ENCODE peak calls at places on chromosome 18, in nine cellular contexts. G, R, Z, E, L, J, Y, K and I are unnamed samples.

GRCh38 chr18:74478876-74479275 is 17.3 kb upstream of the CNDP2 start:
- DNase-seq in G (peak), R (no peak), Z (no peak), E (no peak), L (no peak), J (peak), Y (no peak), K (no peak), I (no peak)

GRCh38 chr18:48940854-48941531 is 9.8 kb downstream of the SMAD7 start:
- DNase-seq in G (no peak), R (no peak), Z (no peak), E (no peak), L (no peak), J (no peak), Y (no peak), K (peak), I (no peak)

GRCh38 chr18:37669991-37670534 is 104.5 kb upstream of the CELF4 start:
- DNase-seq in G (no peak), R (no peak), Z (no peak), E (peak), L (no peak), J (no peak), Y (no peak), K (no peak), I (peak)

GRCh38 chr18:48711651-48712486 is 173.0 kb downstream of the CTIF start:
- DNase-seq in G (peak), R (peak), Z (no peak), E (peak), L (no peak), J (peak), Y (no peak), K (peak), I (no peak)

GRCh38 chr18:9827856-9828793 is 57.6 kb upstream of the TXNDC2 start:
- DNase-seq in G (peak), R (no peak), Z (peak), E (peak), L (peak), J (peak), Y (peak), K (peak), I (no peak)

GRCh38 chr18:55522011-55522410 is 66.0 kb downstream of the TCF4 start:
- DNase-seq in G (peak), R (no peak), Z (no peak), E (peak), L (no peak), J (no peak), Y (no peak), K (no peak), I (no peak)

GRCh38 chr18:63888473-63889190 is 1.1 kb downstream of the SERPINB2 start:
- DNase-seq in G (peak), R (no peak), Z (no peak), E (no peak), L (no peak), J (peak), Y (no peak), K (no peak), I (no peak)

GRCh38 chr18:51425475-51425874 is 228.0 kb upstream of the MEX3C start:
- DNase-seq in G (no peak), R (no peak), Z (no peak), E (no peak), L (no peak), J (no peak), Y (no peak), K (no peak), I (no peak)

GRCh38 chr18:3056311-3056710 is 43.4 kb upstream of the LPIN2 start:
- DNase-seq in G (no peak), R (no peak), Z (no peak), E (no peak), L (no peak), J (no peak), Y (no peak), K (no peak), I (no peak)

GRCh38 chr18:58578835-58579560 is 49.9 kb downstream of the ALPK2 start:
- DNase-seq in G (peak), R (no peak), Z (peak), E (peak), L (no peak), J (peak), Y (no peak), K (no peak), I (no peak)

GRCh38 chr18:28288784-28289183 is 111.9 kb upstream of the CDH2 start:
- DNase-seq in G (no peak), R (no peak), Z (no peak), E (no peak), L (no peak), J (no peak), Y (no peak), K (no peak), I (no peak)

GRCh38 chr18:32469691-32470131 is 971 bp downstream of the GAREM1 start:
- DNase-seq in G (peak), R (peak), Z (peak), E (no peak), L (no peak), J (peak), Y (no peak), K (no peak), I (no peak)

GRCh38 chr18:35983818-35984217 is 11.3 kb downstream of the RMP24 start:
- DNase-seq in G (peak), R (no peak), Z (peak), E (no peak), L (no peak), J (peak), Y (no peak), K (no peak), I (no peak)

GRCh38 chr18:31587538-31587937 is 4.1 kb upstream of the TTR start:
- DNase-seq in G (no peak), R (no peak), Z (no peak), E (no peak), L (no peak), J (no peak), Y (no peak), K (no peak), I (no peak)

GRCh38 chr18:58570360-58571064 is 58.4 kb downstream of the ALPK2 start:
- DNase-seq in G (peak), R (no peak), Z (no peak), E (no peak), L (no peak), J (peak), Y (no peak), K (peak), I (no peak)

GRCh38 chr18:43634994-43635393 is 357.7 kb upstream of the SYT4 start:
- DNase-seq in G (no peak), R (no peak), Z (no peak), E (no peak), L (no peak), J (no peak), Y (no peak), K (no peak), I (no peak)

GRCh38 chr18:31232000-31232399 is 69.3 kb upstream of the DSC1 start:
- DNase-seq in G (no peak), R (no peak), Z (no peak), E (no peak), L (no peak), J (no peak), Y (no peak), K (no peak), I (no peak)

GRCh38 chr18:33052886-33053285 is 280.1 kb upstream of the KLHL14 start:
- DNase-seq in G (no peak), R (no peak), Z (no peak), E (no peak), L (no peak), J (peak), Y (no peak), K (no peak), I (no peak)

GRCh38 chr18:37408676-37409305 is 156.8 kb downstream of the CELF4 start:
- DNase-seq in G (no peak), R (no peak), Z (no peak), E (no peak), L (no peak), J (no peak), Y (no peak), K (peak), I (no peak)

GRCh38 chr18:69752737-69753380 is 194.8 kb downstream of the CD226 start:
- DNase-seq in G (no peak), R (no peak), Z (no peak), E (peak), L (no peak), J (no peak), Y (no peak), K (no peak), I (no peak)

GRCh38 chr18:46556590-46557206 is 100.3 kb downstream of the LOXHD1 start:
- DNase-seq in G (no peak), R (no peak), Z (no peak), E (no peak), L (no peak), J (no peak), Y (no peak), K (no peak), I (no peak)

GRCh38 chr18:22790545-22791415 is 142.3 kb upstream of the RBBP8 start:
- DNase-seq in G (no peak), R (no peak), Z (no peak), E (no peak), L (no peak), J (no peak), Y (no peak), K (no peak), I (no peak)

GRCh38 chr18:28163201-28163778 is 13.6 kb downstream of the CDH2 start:
- DNase-seq in G (peak), R (no peak), Z (peak), E (no peak), L (no peak), J (peak), Y (no peak), K (no peak), I (no peak)

GRCh38 chr18:58335223-58335622 is 291.2 kb downstream of the NEDD4L start:
- DNase-seq in G (no peak), R (peak), Z (no peak), E (no peak), L (no peak), J (no peak), Y (no peak), K (no peak), I (no peak)

GRCh38 chr18:25113081-25113480 is 238.9 kb downstream of the ZNF521 start:
- DNase-seq in G (no peak), R (no peak), Z (no peak), E (peak), L (no peak), J (no peak), Y (no peak), K (no peak), I (no peak)

GRCh38 chr18:54805571-54806334 is 22.5 kb upstream of the RAB27B start:
- DNase-seq in G (peak), R (no peak), Z (peak), E (no peak), L (no peak), J (peak), Y (no peak), K (no peak), I (no peak)

DNA sequence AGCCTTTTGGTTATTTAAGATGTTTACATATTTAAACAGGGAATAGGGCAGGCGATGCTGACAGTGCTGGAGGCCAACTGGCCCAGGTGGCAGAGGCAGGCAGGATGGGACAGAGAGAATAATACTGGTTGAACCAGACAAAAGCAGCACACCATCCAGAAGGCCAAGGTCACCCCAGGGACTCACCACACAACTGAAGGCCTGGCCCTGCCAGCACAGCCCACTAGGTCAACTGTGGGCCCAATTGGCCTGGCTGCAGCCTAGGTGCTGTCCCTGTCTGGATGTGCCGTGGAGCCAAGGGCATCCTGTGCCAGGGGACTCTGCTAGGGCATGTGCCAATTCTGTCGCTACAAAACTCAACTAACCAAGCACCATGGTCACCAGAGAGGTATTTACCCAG is 69.2 kb downstream of the RNF152 start:
- DNase-seq in G (no peak), R (no peak), Z (no peak), E (no peak), L (no peak), J (no peak), Y (no peak), K (no peak), I (no peak)
- H3K4me3 ChIP-seq in G (no peak), R (no peak), Z (no peak), E (no peak), L (no peak), J (no peak), Y (no peak), K (no peak), I (no peak)

GRCh38 chr18:56532176-56532840 is 106.1 kb downstream of the TXNL1 start:
- DNase-seq in G (peak), R (no peak), Z (peak), E (no peak), L (no peak), J (no peak), Y (no peak), K (no peak), I (no peak)
- H3K4me3 ChIP-seq in G (no peak), R (no peak), Z (no peak), E (no peak), L (no peak), J (no peak), Y (no peak), K (no peak), I (no peak)

DNA sequence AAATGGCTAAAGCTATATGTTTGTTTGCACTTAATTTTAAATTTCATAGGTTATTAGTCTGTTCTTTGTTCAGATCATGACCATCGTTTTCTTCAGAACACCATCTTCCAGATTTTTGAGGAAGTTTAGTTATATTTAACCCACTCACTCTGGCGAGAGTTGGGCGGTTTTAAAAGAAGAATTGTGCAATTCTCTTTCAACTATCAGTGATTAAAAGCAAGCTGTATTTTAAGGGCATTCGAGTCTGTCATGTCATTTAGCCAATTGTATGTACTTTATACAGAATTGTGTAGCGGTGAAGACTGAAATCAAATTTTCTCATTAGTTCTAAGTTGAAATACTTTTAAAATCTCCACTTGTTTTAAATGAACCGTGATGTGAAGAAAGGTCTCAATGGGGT is 214.7 kb upstream of the DTNA start:
- DNase-seq in G (peak), R (no peak), Z (no peak), E (no peak), L (no peak), J (peak), Y (no peak), K (no peak), I (no peak)
- H3K4me3 ChIP-seq in G (no peak), R (no peak), Z (no peak), E (peak), L (no peak), J (no peak), Y (no peak), K (peak), I (no peak)

DNA sequence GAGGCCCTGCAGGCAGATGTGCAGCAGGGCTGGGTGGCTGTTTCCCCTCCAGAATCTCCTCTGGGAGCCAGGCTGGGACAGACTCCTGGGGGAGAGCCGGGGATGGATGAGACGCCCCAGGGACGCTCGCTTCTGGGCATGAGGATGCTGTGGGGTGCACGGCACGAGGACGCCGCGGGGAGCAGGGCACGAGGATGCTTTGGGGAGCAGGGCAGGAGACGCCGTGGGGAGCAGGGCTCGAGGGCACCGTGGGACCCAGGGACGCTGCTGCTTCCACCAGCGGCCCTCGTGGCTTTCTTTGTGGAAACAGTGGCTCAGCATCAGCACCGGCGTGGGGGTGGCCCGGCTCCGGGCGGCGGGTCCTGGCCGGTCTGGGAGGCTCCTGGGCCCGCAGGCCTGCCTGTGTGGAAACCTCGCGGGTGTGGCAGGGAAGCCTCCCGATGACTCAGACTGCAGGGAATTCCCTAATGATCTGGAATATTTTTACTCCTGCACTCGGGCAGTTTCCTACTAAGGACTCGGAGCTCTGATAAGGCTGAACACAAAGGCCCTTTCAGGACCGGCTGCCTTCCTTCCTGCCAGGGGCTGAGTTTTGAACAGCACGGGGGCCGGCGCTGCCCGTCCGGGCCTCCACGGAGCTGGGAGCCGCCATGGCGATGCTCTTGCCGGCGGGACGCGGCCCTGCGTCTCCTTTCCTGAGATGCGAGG is 62.6 kb downstream of the NFATC1 start:
- DNase-seq in G (peak), R (peak), Z (peak), E (no peak), L (peak), J (peak), Y (no peak), K (peak), I (peak)
- H3K4me3 ChIP-seq in G (peak), R (no peak), Z (peak), E (no peak), L (no peak), J (no peak), Y (peak), K (no peak), I (no peak)